ENCODE peak calls at places on chromosomes 2 and 18, in four cellular contexts. R, U, B and O are unnamed samples.

GRCh38 chr2:157245441-157246211 is 11.9 kb upstream of the GALNT5 start:
- DNase-seq in U (no peak), R (no peak), B (no peak), O (no peak)

GRCh38 chr18:10304853-10305252 is 149.6 kb upstream of the APCDD1 start:
- DNase-seq in B (no peak), R (no peak), U (peak; percentile 41), O (no peak)

GRCh38 chr2:36408198-36408703 is 52.7 kb downstream of the CRIM1 start:
- DNase-seq in U (peak; percentile 33), R (no peak), B (no peak), O (peak; percentile 74)

GRCh38 chr2:215454519-215454918 is 18.7 kb upstream of the FN1 start:
- DNase-seq in R (peak; percentile 33), U (no peak), B (no peak), O (peak; percentile 50)

GRCh38 chr2:96977631-96978195 is 8.7 kb downstream of the FAM178B start:
- DNase-seq in U (no peak), B (peak; percentile 51), R (peak; percentile 32), O (no peak)

GRCh38 chr2:178277741-178278197 is 83.5 kb downstream of the OSBPL6 start:
- DNase-seq in U (no peak), R (no peak), B (no peak), O (no peak)

GRCh38 chr2:144210076-144210475 is 309.8 kb downstream of the ZEB2 start:
- DNase-seq in B (no peak), R (no peak), U (no peak), O (no peak)

GRCh38 chr2:52416340-52416739 is 1351.3 kb upstream of the CHAC2 start:
- DNase-seq in B (no peak), U (no peak), R (no peak), O (peak; percentile 48)

GRCh38 chr2:11406492-11407381 is 59.2 kb downstream of the E2F6 start:
- DNase-seq in B (no peak), U (peak; percentile 44), R (peak; percentile 29), O (no peak)

GRCh38 chr18:2028986-2029385 is 542.3 kb downstream of the METTL4 start:
- DNase-seq in R (no peak), U (no peak), B (no peak), O (no peak)

GRCh38 chr2:30226144-30227032 is 4.9 kb upstream of the LBH start:
- DNase-seq in B (peak; percentile 29), U (no peak), R (no peak), O (no peak)

GRCh38 chr2:11699686-11700670 is 30.0 kb upstream of the NTSR2 start:
- DNase-seq in R (no peak), B (no peak), U (no peak), O (no peak)

GRCh38 chr2:241736111-241736510 is 1.7 kb downstream of the D2HGDH start:
- DNase-seq in U (no peak), B (no peak), R (no peak), O (no peak)

GRCh38 chr2:207338220-207338607 is 172.5 kb upstream of the KLF7 start:
- DNase-seq in B (no peak), R (peak; percentile 22), U (no peak), O (no peak)

GRCh38 chr2:23425338-23425871 is 40.4 kb downstream of the KLHL29 start:
- DNase-seq in R (no peak), B (no peak), U (no peak), O (no peak)

GRCh38 chr2:2646312-2647051 is 315.4 kb upstream of the MYT1L start:
- DNase-seq in U (no peak), B (peak; percentile 49), R (no peak), O (no peak)

GRCh38 chr2:217066510-217067270 is 206.8 kb upstream of the TNP1 start:
- DNase-seq in R (no peak), U (no peak), B (no peak), O (no peak)

GRCh38 chr2:120949027-120949956 is 213.6 kb downstream of the GLI2 start:
- DNase-seq in U (no peak), B (no peak), R (no peak), O (peak; percentile 46)

GRCh38 chr18:14093526-14093925 is 38.7 kb downstream of the ZNF519 start:
- DNase-seq in R (no peak), B (no peak), U (no peak), O (no peak)

GRCh38 chr18:78976697-78977626 is 2.7 kb upstream of the SALL3 start:
- DNase-seq in B (no peak), R (no peak), U (no peak), O (no peak)

GRCh38 chr2:31413025-31413424 is 1.5 kb downstream of the XDH start:
- DNase-seq in U (no peak), B (no peak), R (no peak), O (no peak)

GRCh38 chr2:239222346-239223028 is 178.3 kb downstream of the HDAC4 start:
- DNase-seq in R (no peak), U (no peak), B (no peak), O (no peak)

GRCh38 chr18:44117821-44118220 is 562.9 kb upstream of the SETBP1 start:
- DNase-seq in U (no peak), R (no peak), B (no peak), O (no peak)

GRCh38 chr2:216317831-216318230 is 54.5 kb downstream of the MARCHF4 start:
- DNase-seq in B (no peak), R (no peak), U (no peak), O (no peak)

GRCh38 chr2:190679813-190680591 is 31.1 kb downstream of the NAB1 start:
- DNase-seq in R (peak; percentile 22), B (peak; percentile 57), U (peak; percentile 58), O (peak; percentile 82)

GRCh38 chr2:5530022-5530696 is 162.0 kb upstream of the SOX11 start:
- DNase-seq in R (no peak), U (no peak), B (no peak), O (no peak)

GRCh38 chr2:108937367-108938017 is 51.5 kb downstream of the EDAR start:
- DNase-seq in B (no peak), U (no peak), R (no peak), O (no peak)

GRCh38 chr2:231093956-231094355 is 30.9 kb downstream of the HTR2B start:
- DNase-seq in B (no peak), U (no peak), R (no peak), O (no peak)

GRCh38 chr2:169963786-169964185 is 136.5 kb downstream of the UBR3 start:
- DNase-seq in R (no peak), U (no peak), B (no peak), O (no peak)

GRCh38 chr2:46913471-46914381 is 1.9 kb downstream of the MCFD2 start:
- DNase-seq in R (peak; percentile 56), U (no peak), B (no peak), O (no peak)

GRCh38 chr2:138087761-138088602 is 123.7 kb downstream of the HNMT start:
- DNase-seq in U (no peak), B (no peak), R (peak; percentile 30), O (no peak)

GRCh38 chr2:26052731-26053130 is 18.8 kb downstream of the RAB10 start:
- DNase-seq in R (no peak), U (no peak), B (no peak), O (no peak)

GRCh38 chr18:36867056-36867455 is 38.1 kb downstream of the KIAA1328 start:
- DNase-seq in R (no peak), U (no peak), B (no peak), O (no peak)

GRCh38 chr2:226965376-226965775 is 129.5 kb downstream of the RHBDD1 start:
- DNase-seq in U (no peak), B (no peak), R (no peak), O (no peak)

GRCh38 chr2:20543579-20543887 is 96.7 kb downstream of the RHOB start:
- DNase-seq in B (no peak), R (no peak), U (no peak), O (no peak)

GRCh38 chr2:129354662-129355061 is 624.8 kb upstream of the RAB6C start:
- DNase-seq in B (no peak), R (no peak), U (no peak), O (no peak)

GRCh38 chr18:11980148-11980554 is 1.2 kb upstream of the IMPA2 start:
- DNase-seq in R (no peak), U (no peak), B (no peak), O (no peak)